ENCODE peak calls at places on chromosomes 12 and 14, in seven cellular contexts. One of them, this sample, is unnamed. For H3K4me1, the result is how much of the 10 kb centered on the place peaks cover.

GRCh38 chr12:66060361-66060907 is 70.1 kb downstream of the LLPH start:
- DNase-seq in testis: no peak
- DNase-seq in uterus: no peak
- DNase-seq in GM12878: no peak
- DNase-seq in upper lobe of left lung: no peak
- DNase-seq in heart left ventricle: no peak
- DNase-seq in K562: no peak
- DNase-seq in this sample: no peak

GRCh38 chr12:112798019-112798760 is 6.6 kb downstream of the RPH3A start:
- DNase-seq in testis: no peak
- DNase-seq in K562: no peak
- DNase-seq in uterus: no peak
- DNase-seq in upper lobe of left lung: no peak
- DNase-seq in heart left ventricle: no peak
- DNase-seq in GM12878: no peak
- DNase-seq in this sample: no peak

GRCh38 chr12:39033789-39034188 is 128.4 kb upstream of the CPNE8 start:
- DNase-seq in testis: no peak
- DNase-seq in upper lobe of left lung: no peak
- DNase-seq in GM12878: no peak
- DNase-seq in heart left ventricle: no peak
- DNase-seq in K562: no peak
- DNase-seq in uterus: no peak
- DNase-seq in this sample: no peak

GRCh38 chr12:120795441-120796178 is 70.0 kb downstream of the ACADS start:
- DNase-seq in upper lobe of left lung: no peak
- DNase-seq in heart left ventricle: no peak
- DNase-seq in GM12878: no peak
- DNase-seq in testis: no peak
- DNase-seq in uterus: no peak
- DNase-seq in K562: no peak
- DNase-seq in this sample: no peak

GRCh38 chr12:31390991-31391390 is 65.0 kb upstream of the SINHCAF start:
- DNase-seq in uterus: no peak
- DNase-seq in heart left ventricle: no peak
- DNase-seq in testis: no peak
- DNase-seq in K562: no peak
- DNase-seq in GM12878: no peak
- DNase-seq in upper lobe of left lung: no peak
- DNase-seq in this sample: no peak

GRCh38 chr14:105322791-105323556 is 8.4 kb downstream of the PACS2 start:
- DNase-seq in testis: no peak
- DNase-seq in GM12878: no peak
- DNase-seq in uterus: no peak
- DNase-seq in K562: no peak
- DNase-seq in heart left ventricle: no peak
- DNase-seq in upper lobe of left lung: no peak
- DNase-seq in this sample: no peak

GRCh38 chr12:82996168-82996812 is 309.6 kb downstream of the TMTC2 start:
- DNase-seq in heart left ventricle: no peak
- DNase-seq in K562: no peak
- DNase-seq in testis: no peak
- DNase-seq in upper lobe of left lung: no peak
- DNase-seq in uterus: no peak
- DNase-seq in GM12878: no peak
- DNase-seq in this sample: no peak

GRCh38 chr12:45644521-45644920 is 85.0 kb upstream of the ARID2 start:
- DNase-seq in upper lobe of left lung: peak
- DNase-seq in GM12878: no peak
- DNase-seq in K562: no peak
- DNase-seq in testis: no peak
- DNase-seq in uterus: no peak
- DNase-seq in heart left ventricle: no peak
- DNase-seq in this sample: no peak

GRCh38 chr12:10557766-10558165 is 52.1 kb downstream of the EIF2S3B start:
- DNase-seq in uterus: no peak
- DNase-seq in testis: no peak
- DNase-seq in heart left ventricle: no peak
- DNase-seq in GM12878: peak
- DNase-seq in upper lobe of left lung: no peak
- DNase-seq in K562: no peak
- DNase-seq in this sample: no peak

GRCh38 chr14:73526036-73526984 is 10.6 kb upstream of the ACOT1 start:
- DNase-seq in heart left ventricle: peak
- DNase-seq in K562: no peak
- DNase-seq in uterus: no peak
- DNase-seq in testis: peak
- DNase-seq in upper lobe of left lung: peak
- DNase-seq in GM12878: no peak
- DNase-seq in this sample: no peak

GRCh38 chr14:68011629-68012028 is 192.1 kb downstream of the RAD51B start:
- DNase-seq in K562: no peak
- DNase-seq in testis: no peak
- DNase-seq in upper lobe of left lung: no peak
- DNase-seq in heart left ventricle: no peak
- DNase-seq in uterus: no peak
- DNase-seq in GM12878: no peak
- DNase-seq in this sample: no peak

GRCh38 chr12:110198386-110198785 is 74.2 kb downstream of the IFT81 start:
- DNase-seq in upper lobe of left lung: no peak
- DNase-seq in K562: no peak
- DNase-seq in GM12878: no peak
- DNase-seq in heart left ventricle: no peak
- DNase-seq in testis: no peak
- DNase-seq in uterus: no peak
- DNase-seq in this sample: no peak

GRCh38 chr12:11584213-11584855 is 65.1 kb upstream of the ETV6 start:
- DNase-seq in testis: no peak
- DNase-seq in uterus: no peak
- DNase-seq in K562: no peak
- DNase-seq in GM12878: no peak
- DNase-seq in upper lobe of left lung: no peak
- DNase-seq in heart left ventricle: no peak
- DNase-seq in this sample: no peak

GRCh38 chr14:36524220-36524837 is 4.3 kb upstream of the NKX2-1 start:
- DNase-seq in upper lobe of left lung: peak
- DNase-seq in K562: no peak
- DNase-seq in GM12878: no peak
- DNase-seq in testis: no peak
- DNase-seq in uterus: no peak
- DNase-seq in heart left ventricle: no peak
- DNase-seq in this sample: no peak

GRCh38 chr12:6927379-6927991 is at the start of gene ATN1:
- DNase-seq in upper lobe of left lung: peak
- DNase-seq in testis: peak
- DNase-seq in GM12878: no peak
- DNase-seq in uterus: peak
- DNase-seq in K562: peak
- DNase-seq in heart left ventricle: peak
- DNase-seq in this sample: peak

GRCh38 chr12:102548543-102548942 is 68.2 kb upstream of the IGF1 start:
- DNase-seq in heart left ventricle: no peak
- DNase-seq in K562: peak
- DNase-seq in uterus: peak
- DNase-seq in GM12878: no peak
- DNase-seq in upper lobe of left lung: no peak
- DNase-seq in testis: peak
- DNase-seq in this sample: no peak

GRCh38 chr12:98213556-98213955 is 301.8 kb upstream of the TMPO start:
- DNase-seq in uterus: no peak
- DNase-seq in GM12878: no peak
- DNase-seq in testis: no peak
- DNase-seq in heart left ventricle: no peak
- DNase-seq in upper lobe of left lung: no peak
- DNase-seq in K562: no peak
- DNase-seq in this sample: no peak

GRCh38 chr12:74598819-74599218 is 61.2 kb downstream of the ATXN7L3B start:
- DNase-seq in heart left ventricle: no peak
- DNase-seq in testis: no peak
- DNase-seq in GM12878: no peak
- DNase-seq in upper lobe of left lung: no peak
- DNase-seq in uterus: no peak
- DNase-seq in K562: no peak
- DNase-seq in this sample: no peak

GRCh38 chr14:64324461-64325255 is 30.5 kb upstream of the ESR2 start:
- DNase-seq in upper lobe of left lung: no peak
- DNase-seq in GM12878: no peak
- DNase-seq in K562: no peak
- DNase-seq in uterus: no peak
- DNase-seq in heart left ventricle: no peak
- DNase-seq in testis: no peak
- DNase-seq in this sample: no peak

GRCh38 chr12:60402996-60403395 is 807.2 kb downstream of the SLC16A7 start:
- DNase-seq in uterus: no peak
- DNase-seq in upper lobe of left lung: no peak
- DNase-seq in testis: no peak
- DNase-seq in K562: no peak
- DNase-seq in GM12878: no peak
- DNase-seq in heart left ventricle: no peak
- DNase-seq in this sample: no peak

DNA sequence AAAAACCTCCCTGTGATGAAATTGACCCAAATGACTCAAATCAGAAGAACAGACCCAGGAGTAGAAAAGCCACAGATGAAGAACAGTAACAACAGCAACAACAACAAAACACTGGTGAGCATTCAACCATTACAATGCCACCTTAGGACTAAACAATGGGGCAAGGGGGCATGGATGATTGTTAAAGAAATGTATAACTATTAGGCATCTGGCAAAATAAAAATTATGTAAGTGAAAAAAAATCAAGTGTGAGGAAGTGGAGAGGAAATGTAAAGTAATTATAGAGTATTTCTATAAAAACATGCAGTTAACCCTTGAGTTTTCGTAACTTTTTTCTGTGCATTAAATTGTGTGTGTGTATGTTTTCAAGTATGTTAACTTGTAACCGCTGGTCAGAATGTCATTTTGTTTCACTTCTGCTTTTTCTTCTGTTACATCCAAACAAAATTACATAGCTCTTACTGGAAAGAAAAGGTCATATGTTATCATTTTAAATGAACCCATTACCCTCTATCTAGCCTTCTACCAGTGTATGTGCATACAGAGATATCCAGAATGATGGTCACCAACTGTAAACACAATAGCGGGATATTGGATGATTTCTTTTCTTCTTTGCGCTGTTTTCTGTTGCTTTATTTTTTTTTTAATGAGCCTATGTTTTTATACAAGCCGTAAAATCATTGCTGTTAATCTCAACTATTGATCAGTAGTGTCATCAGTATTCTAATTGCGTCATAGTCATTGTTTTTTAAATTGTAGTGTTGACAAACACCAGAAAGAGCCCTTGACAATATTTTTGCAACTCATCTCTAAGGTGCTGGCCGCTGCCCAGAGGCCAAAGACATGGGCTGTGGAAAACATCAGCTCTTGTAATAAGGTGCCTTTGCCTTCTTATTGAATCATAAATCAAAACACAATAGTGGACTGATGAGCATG is 170.6 kb downstream of the CRADD start:
- DNase-seq in testis: no peak
- DNase-seq in uterus: no peak
- DNase-seq in heart left ventricle: no peak
- DNase-seq in GM12878: peak
- DNase-seq in K562: no peak
- DNase-seq in upper lobe of left lung: no peak
- DNase-seq in this sample: no peak
- H3K4me3 ChIP-seq in testis: no peak
- H3K4me3 ChIP-seq in uterus: no peak
- H3K4me3 ChIP-seq in heart left ventricle: no peak
- H3K4me3 ChIP-seq in GM12878: no peak
- H3K4me3 ChIP-seq in K562: no peak
- H3K4me3 ChIP-seq in upper lobe of left lung: no peak
- H3K4me3 ChIP-seq in this sample: no peak

DNA sequence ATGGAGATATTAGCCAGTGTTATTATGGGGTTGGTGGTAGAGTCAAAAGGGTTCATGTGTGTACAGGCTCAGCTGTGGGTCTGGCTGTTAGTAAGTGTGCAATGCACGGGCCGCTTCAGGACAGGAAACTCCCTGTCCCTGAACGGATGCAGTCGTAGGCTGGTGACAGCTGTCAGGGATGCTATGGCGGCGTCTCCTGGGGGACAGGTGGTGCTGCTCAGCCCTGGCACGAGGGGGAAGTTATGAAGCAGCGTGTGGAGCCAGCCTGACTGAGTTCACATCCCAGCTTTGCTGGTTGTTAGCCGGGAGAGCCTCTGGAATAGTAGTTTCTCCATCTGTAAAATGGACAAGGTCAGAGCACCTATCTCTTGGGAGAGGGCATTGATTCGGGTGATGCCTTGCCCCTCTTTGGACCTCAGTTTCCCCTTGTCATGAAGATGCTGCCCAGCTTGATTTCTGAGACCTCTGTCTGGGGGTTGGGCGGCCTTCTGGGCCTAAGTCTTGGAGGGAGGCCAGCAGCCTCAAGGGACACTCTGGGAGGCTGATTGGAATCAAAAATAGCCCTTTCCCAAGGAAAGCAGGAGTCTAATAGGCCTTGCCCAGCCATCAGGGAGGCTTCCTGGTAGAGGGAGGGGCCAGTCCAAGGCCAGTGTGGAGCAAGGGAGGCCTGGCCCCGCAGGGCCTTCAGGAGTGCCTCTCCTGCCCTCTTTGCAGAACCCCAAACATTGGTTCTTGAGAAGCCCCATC is 7.1 kb downstream of the ASB2 start:
- DNase-seq in GM12878: no peak
- DNase-seq in K562: no peak
- DNase-seq in testis: no peak
- DNase-seq in heart left ventricle: peak
- DNase-seq in uterus: no peak
- DNase-seq in upper lobe of left lung: no peak
- DNase-seq in this sample: no peak
- H3K4me1 ChIP-seq in GM12878: half or more
- H3K4me1 ChIP-seq in K562: under half
- H3K4me1 ChIP-seq in testis: under half
- H3K4me1 ChIP-seq in heart left ventricle: half or more
- H3K4me1 ChIP-seq in uterus: under half
- H3K4me1 ChIP-seq in upper lobe of left lung: under half
- H3K4me1 ChIP-seq in this sample: half or more

DNA sequence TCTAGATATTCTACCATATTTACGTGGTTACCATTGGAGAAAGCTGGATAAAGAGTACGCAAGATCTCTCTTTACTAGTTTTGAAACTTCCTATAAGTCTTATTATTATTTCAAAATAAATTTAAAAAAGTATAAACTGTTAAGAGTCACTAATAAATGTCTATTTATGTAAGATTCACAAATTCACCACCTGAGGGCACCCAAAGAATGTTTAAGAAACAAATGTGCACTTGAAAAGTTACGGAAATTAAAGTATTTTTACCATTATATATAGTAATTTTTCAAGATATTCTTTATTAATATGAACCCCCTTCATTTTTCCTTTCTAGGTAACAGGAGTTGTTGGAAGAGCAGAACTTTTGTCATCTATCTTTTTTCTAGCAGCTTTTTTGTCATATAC is 11.9 kb downstream of the TMTC3 start:
- DNase-seq in heart left ventricle: no peak
- DNase-seq in K562: no peak
- DNase-seq in GM12878: no peak
- DNase-seq in testis: no peak
- DNase-seq in upper lobe of left lung: no peak
- DNase-seq in uterus: no peak
- DNase-seq in this sample: no peak
- TF ChIP-seq CTCF in heart left ventricle: peak
- TF ChIP-seq CTCF in K562: no peak
- TF ChIP-seq CTCF in GM12878: no peak
- TF ChIP-seq CTCF in testis: peak
- TF ChIP-seq CTCF in upper lobe of left lung: peak
- TF ChIP-seq CTCF in uterus: peak
- TF ChIP-seq CTCF in this sample: no peak

GRCh38 chr12:15700595-15700994 is 88.6 kb downstream of the EPS8 start:
- DNase-seq in upper lobe of left lung: no peak
- DNase-seq in heart left ventricle: no peak
- DNase-seq in uterus: no peak
- DNase-seq in GM12878: peak
- DNase-seq in K562: peak
- DNase-seq in testis: no peak
- DNase-seq in this sample: no peak
- H3K4me3 ChIP-seq in upper lobe of left lung: no peak
- H3K4me3 ChIP-seq in heart left ventricle: no peak
- H3K4me3 ChIP-seq in uterus: no peak
- H3K4me3 ChIP-seq in GM12878: no peak
- H3K4me3 ChIP-seq in K562: no peak
- H3K4me3 ChIP-seq in testis: no peak
- H3K4me3 ChIP-seq in this sample: no peak

This sample was measured in right atrium auricular region.